ENCODE peak calls at places on chromosomes 13 and 19, in seven cellular contexts. K is GM23338, Z is keratinocyte, V is fibroblast of mammary gland, A is HCT116, C is fibroblast of lung, Q is endothelial cell of umbilical vein. I is an unnamed sample.

GRCh38 chr13:82356667-82357066 is 1525.6 kb downstream of the SLITRK1 start:
- DNase-seq in K (peak), Z (no peak), V (peak), A (no peak), C (peak), Q (no peak), I (peak)

GRCh38 chr19:49614096-49614857 is 23.3 kb downstream of the PRR12 start:
- DNase-seq in K (no peak), Z (no peak), V (peak), A (no peak), C (peak), Q (peak), I (peak)

GRCh38 chr19:32829345-32829896 is 40.1 kb downstream of the SLC7A9 start:
- DNase-seq in K (no peak), Z (no peak), V (no peak), A (no peak), C (no peak), Q (no peak), I (no peak)

GRCh38 chr19:29260477-29261317 is 47.7 kb upstream of the UQCRFS1 start:
- DNase-seq in K (peak), Z (no peak), V (peak), A (peak), C (no peak), Q (no peak), I (peak)

GRCh38 chr19:50944795-50945194 is 8.0 kb downstream of the KLK5 start:
- DNase-seq in K (no peak), Z (no peak), V (no peak), A (no peak), C (no peak), Q (no peak), I (no peak)

GRCh38 chr13:46962286-46962941 is 65.6 kb upstream of the HTR2A start:
- DNase-seq in K (peak), Z (no peak), V (peak), A (no peak), C (peak), Q (no peak), I (peak)

GRCh38 chr13:98773053-98773452 is 20.6 kb upstream of the SLC15A1 start:
- DNase-seq in K (peak), Z (no peak), V (no peak), A (no peak), C (no peak), Q (no peak), I (no peak)

GRCh38 chr13:92626274-92626673 is 600.3 kb upstream of the GPC6 start:
- DNase-seq in K (no peak), Z (no peak), V (no peak), A (no peak), C (no peak), Q (no peak), I (no peak)

GRCh38 chr19:39174558-39175544 is 21.9 kb upstream of the NCCRP1 start:
- DNase-seq in K (no peak), Z (no peak), V (no peak), A (no peak), C (no peak), Q (no peak), I (no peak)

GRCh38 chr19:16938211-16938610 is 49.4 kb downstream of the F2RL3 start:
- DNase-seq in K (no peak), Z (no peak), V (no peak), A (no peak), C (no peak), Q (no peak), I (no peak)

GRCh38 chr19:31402931-31403330 is 53.7 kb upstream of the TSHZ3 start:
- DNase-seq in K (no peak), Z (no peak), V (peak), A (no peak), C (no peak), Q (no peak), I (no peak)

GRCh38 chr13:114151565-114152284 is 19.3 kb upstream of the RASA3 start:
- DNase-seq in K (no peak), Z (no peak), V (peak), A (peak), C (peak), Q (no peak), I (peak)

GRCh38 chr13:90800082-90800746 is 547.3 kb upstream of the MIR17HG start:
- DNase-seq in K (no peak), Z (no peak), V (no peak), A (no peak), C (peak), Q (no peak), I (no peak)

GRCh38 chr19:53463263-53463662 is 4.3 kb upstream of the ZNF813 start:
- DNase-seq in K (peak), Z (no peak), V (peak), A (no peak), C (peak), Q (peak), I (no peak)

GRCh38 chr13:28739376-28739775 is 20.6 kb upstream of the SLC46A3 start:
- DNase-seq in K (no peak), Z (no peak), V (no peak), A (no peak), C (no peak), Q (no peak), I (no peak)

GRCh38 chr19:2058570-2059421 is 7.8 kb upstream of the MKNK2 start:
- DNase-seq in K (no peak), Z (no peak), V (no peak), A (no peak), C (no peak), Q (no peak), I (no peak)

GRCh38 chr13:83378901-83379300 is 503.4 kb downstream of the SLITRK1 start:
- DNase-seq in K (no peak), Z (no peak), V (peak), A (no peak), C (no peak), Q (no peak), I (no peak)

GRCh38 chr13:66660013-66660804 is 569.9 kb downstream of the PCDH9 start:
- DNase-seq in K (no peak), Z (no peak), V (peak), A (no peak), C (peak), Q (peak), I (peak)

GRCh38 chr19:10510301-10510802 is 6.9 kb downstream of the S1PR5 start:
- DNase-seq in K (peak), Z (no peak), V (no peak), A (no peak), C (no peak), Q (no peak), I (peak)

GRCh38 chr13:53605306-53605705 is 576.7 kb downstream of the OLFM4 start:
- DNase-seq in K (no peak), Z (no peak), V (no peak), A (no peak), C (no peak), Q (no peak), I (no peak)

GRCh38 chr13:101283782-101284181 is 132.5 kb downstream of the NALCN start:
- DNase-seq in K (no peak), Z (no peak), V (no peak), A (no peak), C (no peak), Q (no peak), I (peak)

GRCh38 chr13:108850706-108851105 is 221.3 kb downstream of the MYO16 start:
- DNase-seq in K (no peak), Z (no peak), V (no peak), A (no peak), C (no peak), Q (no peak), I (no peak)

GRCh38 chr19:16142032-16142580 is 1.4 kb upstream of the HSH2D start:
- DNase-seq in K (no peak), Z (no peak), V (no peak), A (no peak), C (no peak), Q (no peak), I (no peak)

GRCh38 chr13:111319998-111320911 is at the start of gene TEX29:
- DNase-seq in K (peak), Z (no peak), V (no peak), A (no peak), C (no peak), Q (no peak), I (no peak)

GRCh38 chr13:87122551-87122950 is 548.6 kb upstream of the SLITRK5 start:
- DNase-seq in K (no peak), Z (no peak), V (peak), A (no peak), C (no peak), Q (no peak), I (no peak)

GRCh38 chr19:7700128-7700470 is 1.8 kb downstream of the FCER2 start:
- DNase-seq in K (no peak), Z (no peak), V (no peak), A (no peak), C (no peak), Q (no peak), I (no peak)

GRCh38 chr19:20513179-20513934 is 52.2 kb downstream of the ZNF737 start:
- DNase-seq in K (peak), Z (no peak), V (no peak), A (no peak), C (no peak), Q (no peak), I (no peak)

GRCh38 chr13:59771272-59771671 is 392.5 kb downstream of the DIAPH3 start:
- DNase-seq in K (peak), Z (no peak), V (peak), A (no peak), C (peak), Q (peak), I (no peak)
- TF ChIP-seq CTCF in K (peak), Z (peak), V (peak), A (peak), C (peak), Q (peak), I (peak)

DNA sequence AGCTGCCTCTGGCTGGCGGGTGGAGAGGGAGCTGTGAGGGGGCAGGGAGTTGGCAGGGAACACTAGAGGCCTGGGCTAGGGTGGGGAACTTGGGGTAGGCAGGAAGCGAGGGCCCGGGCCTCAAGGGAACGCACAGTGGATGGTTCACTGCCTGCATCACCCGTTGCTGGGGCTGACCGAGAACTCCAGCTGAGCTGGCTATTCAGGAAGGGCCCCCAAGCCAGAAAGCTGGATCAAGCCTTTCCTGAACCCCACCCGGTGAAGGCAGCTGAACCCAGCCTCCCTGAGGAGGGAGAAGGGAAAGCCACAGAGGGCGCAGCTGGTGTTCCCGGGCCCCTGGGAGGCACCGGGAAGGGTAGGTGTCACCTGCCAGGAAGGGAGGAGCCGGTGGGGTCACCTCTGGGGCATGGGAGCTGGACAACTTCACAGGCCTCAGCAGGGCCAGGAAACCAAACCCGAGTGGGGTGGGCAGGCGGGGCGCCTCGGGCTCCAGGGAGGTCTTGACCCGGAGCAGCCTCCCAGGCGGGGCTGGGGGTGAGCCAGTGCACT is 13.9 kb downstream of the PALM start:
- DNase-seq in K (no peak), Z (no peak), V (no peak), A (no peak), C (no peak), Q (no peak), I (no peak)
- TF ChIP-seq CTCF in K (no peak), Z (no peak), V (no peak), A (no peak), C (no peak), Q (no peak), I (no peak)

DNA sequence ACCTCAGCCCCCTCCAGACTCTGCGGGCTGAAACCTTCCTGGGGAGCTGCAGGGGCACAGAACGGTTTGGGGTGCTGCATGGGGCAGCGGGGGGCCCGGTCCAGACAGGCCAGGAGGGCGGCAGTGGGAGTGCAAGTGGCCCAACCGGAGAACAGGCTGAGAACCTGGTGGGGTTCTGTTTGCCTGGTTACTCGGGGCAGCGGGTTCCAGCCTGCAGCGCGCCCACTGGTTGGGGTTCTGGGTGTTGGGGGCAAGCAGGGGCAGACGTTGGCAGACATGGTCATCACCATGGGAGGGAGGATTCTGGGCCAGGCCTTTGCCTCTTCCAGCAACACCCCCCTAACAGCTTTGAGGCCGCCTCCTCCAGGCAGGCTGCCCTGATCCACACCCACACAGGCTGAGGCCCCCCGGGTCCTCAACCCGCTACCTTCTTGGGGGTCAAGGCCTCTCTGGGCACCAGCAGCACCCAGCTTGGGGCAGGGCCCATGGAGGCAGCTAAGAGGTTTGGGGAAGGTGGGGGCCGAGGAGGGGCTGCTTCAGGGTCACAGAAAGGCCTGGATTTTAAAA is at the start of gene PRR22:
- DNase-seq in K (no peak), Z (no peak), V (no peak), A (no peak), C (no peak), Q (no peak), I (no peak)
- TF ChIP-seq CTCF in K (no peak), Z (no peak), V (no peak), A (no peak), C (no peak), Q (no peak), I (no peak)

DNA sequence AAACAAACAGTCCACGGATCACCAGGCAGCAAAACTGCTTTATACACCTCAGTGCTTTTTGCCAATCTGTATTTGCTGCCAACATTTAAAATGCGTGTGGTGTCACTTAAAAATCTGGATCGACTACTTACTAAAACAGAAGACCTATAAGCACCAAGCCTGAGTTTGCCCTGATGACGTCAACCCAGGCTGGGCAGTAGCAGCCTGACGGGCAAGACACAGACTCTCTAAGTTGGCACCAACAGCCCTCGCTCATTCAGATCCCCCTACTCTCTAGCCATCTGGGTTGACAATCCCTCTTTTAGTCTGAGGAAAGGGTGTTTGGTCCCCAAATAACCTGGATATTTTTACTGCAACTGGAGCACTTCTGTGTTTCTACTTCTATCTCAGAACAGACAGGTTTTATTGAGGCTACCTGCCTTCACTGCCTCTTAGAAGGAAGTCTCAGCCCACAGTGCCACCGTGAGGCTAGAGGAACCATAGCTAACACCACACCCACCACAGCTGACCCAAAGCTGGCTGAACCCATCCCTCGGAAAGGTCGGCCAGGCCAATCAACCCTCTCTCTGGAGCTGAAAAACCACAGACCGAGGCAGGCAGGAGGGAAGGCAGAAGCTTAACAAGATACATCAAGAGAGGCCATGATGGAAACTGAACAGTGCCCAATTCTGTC is 6.9 kb downstream of the SUGP2 start:
- DNase-seq in K (peak), Z (no peak), V (peak), A (no peak), C (no peak), Q (no peak), I (no peak)
- TF ChIP-seq CTCF in K (peak), Z (peak), V (peak), A (no peak), C (peak), Q (peak), I (no peak)

GRCh38 chr19:18439025-18439909 is 1.3 kb upstream of the ISYNA1 start:
- DNase-seq in K (peak), Z (no peak), V (peak), A (no peak), C (no peak), Q (no peak), I (peak)
- TF ChIP-seq CTCF in K (no peak), Z (no peak), V (no peak), A (no peak), C (no peak), Q (no peak), I (no peak)